ENCODE peak calls at places on chromosomes 2 and 18, in ten cellular contexts. One of them, this sample, is unnamed.

GRCh38 chr2:45343618-45344017 is 267.4 kb downstream of the SRBD1 start:
- DNase-seq in NB4: no peak
- DNase-seq in HTR-8/SVneo: no peak
- DNase-seq in GM23248: no peak
- DNase-seq in stimulated activated CD4-positive, alpha-beta T cell treated with anti-CD3 and anti-CD28 coated beads, Interleukin-1b, Interleukin-23, amount 100 ng/mL, for 4 hours: no peak
- DNase-seq in SW480: no peak
- DNase-seq in hypothalamus: no peak
- DNase-seq in activated T-cell treated with anti-CD3 and anti-CD28 coated beads for 4 hours: no peak
- DNase-seq in T-helper 1 cell: no peak
- DNase-seq in iPS-NIHi11: peak; percentile 25
- DNase-seq in this sample: no peak

GRCh38 chr18:9109523-9109922 is 7.0 kb downstream of the NDUFV2 start:
- DNase-seq in T-helper 1 cell: no peak
- DNase-seq in HTR-8/SVneo: no peak
- DNase-seq in iPS-NIHi11: no peak
- DNase-seq in activated T-cell treated with anti-CD3 and anti-CD28 coated beads for 4 hours: no peak
- DNase-seq in NB4: no peak
- DNase-seq in SW480: no peak
- DNase-seq in stimulated activated CD4-positive, alpha-beta T cell treated with anti-CD3 and anti-CD28 coated beads, Interleukin-1b, Interleukin-23, amount 100 ng/mL, for 4 hours: no peak
- DNase-seq in hypothalamus: no peak
- DNase-seq in GM23248: peak; percentile 82
- DNase-seq in this sample: no peak

GRCh38 chr2:37720533-37721218 is 49.2 kb upstream of the CDC42EP3 start:
- DNase-seq in hypothalamus: no peak
- DNase-seq in GM23248: peak; percentile 79
- DNase-seq in iPS-NIHi11: no peak
- DNase-seq in SW480: no peak
- DNase-seq in activated T-cell treated with anti-CD3 and anti-CD28 coated beads for 4 hours: no peak
- DNase-seq in NB4: peak; percentile 62
- DNase-seq in HTR-8/SVneo: no peak
- DNase-seq in T-helper 1 cell: no peak
- DNase-seq in stimulated activated CD4-positive, alpha-beta T cell treated with anti-CD3 and anti-CD28 coated beads, Interleukin-1b, Interleukin-23, amount 100 ng/mL, for 4 hours: no peak
- DNase-seq in this sample: no peak

GRCh38 chr2:3354986-3355385 is 22.6 kb downstream of the EIPR1 start:
- DNase-seq in iPS-NIHi11: no peak
- DNase-seq in SW480: no peak
- DNase-seq in NB4: no peak
- DNase-seq in hypothalamus: no peak
- DNase-seq in activated T-cell treated with anti-CD3 and anti-CD28 coated beads for 4 hours: no peak
- DNase-seq in stimulated activated CD4-positive, alpha-beta T cell treated with anti-CD3 and anti-CD28 coated beads, Interleukin-1b, Interleukin-23, amount 100 ng/mL, for 4 hours: no peak
- DNase-seq in T-helper 1 cell: no peak
- DNase-seq in HTR-8/SVneo: no peak
- DNase-seq in GM23248: no peak
- DNase-seq in this sample: no peak

GRCh38 chr2:36451512-36451911 is 95.9 kb downstream of the CRIM1 start:
- DNase-seq in T-helper 1 cell: no peak
- DNase-seq in hypothalamus: no peak
- DNase-seq in stimulated activated CD4-positive, alpha-beta T cell treated with anti-CD3 and anti-CD28 coated beads, Interleukin-1b, Interleukin-23, amount 100 ng/mL, for 4 hours: no peak
- DNase-seq in NB4: peak; percentile 31
- DNase-seq in activated T-cell treated with anti-CD3 and anti-CD28 coated beads for 4 hours: no peak
- DNase-seq in HTR-8/SVneo: no peak
- DNase-seq in GM23248: no peak
- DNase-seq in iPS-NIHi11: no peak
- DNase-seq in SW480: no peak
- DNase-seq in this sample: no peak

GRCh38 chr2:30565860-30566358 is 118.9 kb downstream of the LCLAT1 start:
- DNase-seq in stimulated activated CD4-positive, alpha-beta T cell treated with anti-CD3 and anti-CD28 coated beads, Interleukin-1b, Interleukin-23, amount 100 ng/mL, for 4 hours: no peak
- DNase-seq in activated T-cell treated with anti-CD3 and anti-CD28 coated beads for 4 hours: no peak
- DNase-seq in hypothalamus: no peak
- DNase-seq in T-helper 1 cell: no peak
- DNase-seq in HTR-8/SVneo: no peak
- DNase-seq in iPS-NIHi11: no peak
- DNase-seq in SW480: no peak
- DNase-seq in NB4: no peak
- DNase-seq in GM23248: peak; percentile 43
- DNase-seq in this sample: no peak

GRCh38 chr18:74243127-74243526 is 48.6 kb downstream of the CYB5A start:
- DNase-seq in SW480: no peak
- DNase-seq in NB4: no peak
- DNase-seq in activated T-cell treated with anti-CD3 and anti-CD28 coated beads for 4 hours: no peak
- DNase-seq in GM23248: no peak
- DNase-seq in T-helper 1 cell: no peak
- DNase-seq in hypothalamus: no peak
- DNase-seq in stimulated activated CD4-positive, alpha-beta T cell treated with anti-CD3 and anti-CD28 coated beads, Interleukin-1b, Interleukin-23, amount 100 ng/mL, for 4 hours: no peak
- DNase-seq in iPS-NIHi11: no peak
- DNase-seq in HTR-8/SVneo: no peak
- DNase-seq in this sample: no peak

GRCh38 chr18:37476611-37477295 is 88.8 kb downstream of the CELF4 start:
- DNase-seq in HTR-8/SVneo: no peak
- DNase-seq in SW480: no peak
- DNase-seq in activated T-cell treated with anti-CD3 and anti-CD28 coated beads for 4 hours: no peak
- DNase-seq in NB4: no peak
- DNase-seq in T-helper 1 cell: no peak
- DNase-seq in hypothalamus: no peak
- DNase-seq in stimulated activated CD4-positive, alpha-beta T cell treated with anti-CD3 and anti-CD28 coated beads, Interleukin-1b, Interleukin-23, amount 100 ng/mL, for 4 hours: no peak
- DNase-seq in iPS-NIHi11: no peak
- DNase-seq in GM23248: no peak
- DNase-seq in this sample: no peak

GRCh38 chr2:176599796-176600485 is 330.7 kb downstream of the MTX2 start:
- DNase-seq in T-helper 1 cell: no peak
- DNase-seq in SW480: no peak
- DNase-seq in NB4: no peak
- DNase-seq in hypothalamus: no peak
- DNase-seq in iPS-NIHi11: no peak
- DNase-seq in stimulated activated CD4-positive, alpha-beta T cell treated with anti-CD3 and anti-CD28 coated beads, Interleukin-1b, Interleukin-23, amount 100 ng/mL, for 4 hours: no peak
- DNase-seq in activated T-cell treated with anti-CD3 and anti-CD28 coated beads for 4 hours: no peak
- DNase-seq in GM23248: no peak
- DNase-seq in HTR-8/SVneo: no peak
- DNase-seq in this sample: no peak

GRCh38 chr2:108226570-108226969 is 13.2 kb upstream of the SULT1C3 start:
- DNase-seq in hypothalamus: no peak
- DNase-seq in GM23248: no peak
- DNase-seq in activated T-cell treated with anti-CD3 and anti-CD28 coated beads for 4 hours: no peak
- DNase-seq in SW480: no peak
- DNase-seq in iPS-NIHi11: no peak
- DNase-seq in HTR-8/SVneo: no peak
- DNase-seq in NB4: no peak
- DNase-seq in T-helper 1 cell: no peak
- DNase-seq in stimulated activated CD4-positive, alpha-beta T cell treated with anti-CD3 and anti-CD28 coated beads, Interleukin-1b, Interleukin-23, amount 100 ng/mL, for 4 hours: no peak
- DNase-seq in this sample: no peak

GRCh38 chr2:40734797-40735196 is 282.9 kb upstream of the SLC8A1 start:
- DNase-seq in HTR-8/SVneo: peak; percentile 15
- DNase-seq in stimulated activated CD4-positive, alpha-beta T cell treated with anti-CD3 and anti-CD28 coated beads, Interleukin-1b, Interleukin-23, amount 100 ng/mL, for 4 hours: no peak
- DNase-seq in iPS-NIHi11: no peak
- DNase-seq in T-helper 1 cell: no peak
- DNase-seq in GM23248: peak; percentile 60
- DNase-seq in hypothalamus: no peak
- DNase-seq in NB4: no peak
- DNase-seq in SW480: no peak
- DNase-seq in activated T-cell treated with anti-CD3 and anti-CD28 coated beads for 4 hours: no peak
- DNase-seq in this sample: no peak

GRCh38 chr18:58288922-58289797 is 245.1 kb downstream of the NEDD4L start:
- DNase-seq in HTR-8/SVneo: peak; percentile 21
- DNase-seq in GM23248: peak; percentile 55
- DNase-seq in SW480: peak; percentile 11
- DNase-seq in stimulated activated CD4-positive, alpha-beta T cell treated with anti-CD3 and anti-CD28 coated beads, Interleukin-1b, Interleukin-23, amount 100 ng/mL, for 4 hours: no peak
- DNase-seq in hypothalamus: no peak
- DNase-seq in T-helper 1 cell: no peak
- DNase-seq in iPS-NIHi11: no peak
- DNase-seq in activated T-cell treated with anti-CD3 and anti-CD28 coated beads for 4 hours: no peak
- DNase-seq in NB4: peak; percentile 11
- DNase-seq in this sample: no peak